ENCODE peak calls at places on chromosomes 5 and 9, in seven cellular contexts. Q, U, L, A, O, D and M are unnamed samples.

GRCh38 chr5:135310328-135310989 is 88.6 kb downstream of the MACROH2A1 start:
- DNase-seq in Q (peak; percentile 78), U (no peak), L (no peak), A (no peak), O (peak; percentile 65), D (no peak), M (no peak)

GRCh38 chr5:133226186-133226585 is 174.4 kb downstream of the HSPA4 start:
- DNase-seq in Q (no peak), U (no peak), L (no peak), A (no peak), O (no peak), D (no peak), M (no peak)

GRCh38 chr5:146290318-146290717 is 48.3 kb upstream of the POU4F3 start:
- DNase-seq in Q (no peak), U (no peak), L (no peak), A (no peak), O (peak; percentile 19), D (no peak), M (no peak)

GRCh38 chr5:154502180-154502579 is 24.2 kb upstream of the HAND1 start:
- DNase-seq in Q (no peak), U (no peak), L (no peak), A (no peak), O (no peak), D (no peak), M (no peak)

GRCh38 chr9:2132484-2133082 is 117.4 kb downstream of the SMARCA2 start:
- DNase-seq in Q (peak; percentile 50), U (peak; percentile 17), L (no peak), A (no peak), O (peak; percentile 13), D (peak; percentile 36), M (no peak)

GRCh38 chr9:133505186-133505830 is 19.5 kb downstream of the MYMK start:
- DNase-seq in Q (peak; percentile 13), U (no peak), L (no peak), A (no peak), O (no peak), D (no peak), M (no peak)

GRCh38 chr9:108761530-108762347 is 94.0 kb downstream of the ACTL7B start:
- DNase-seq in Q (peak; percentile 29), U (peak; percentile 66), L (peak; percentile 64), A (peak; percentile 60), O (peak; percentile 44), D (peak; percentile 51), M (no peak)

GRCh38 chr5:109830955-109831502 is 141.3 kb downstream of the MAN2A1 start:
- DNase-seq in Q (peak; percentile 50), U (no peak), L (no peak), A (no peak), O (peak; percentile 57), D (no peak), M (no peak)

GRCh38 chr9:32069169-32069813 is 315.2 kb upstream of the ACO1 start:
- DNase-seq in Q (no peak), U (peak; percentile 5), L (no peak), A (no peak), O (no peak), D (peak; percentile 15), M (no peak)

GRCh38 chr5:148120317-148120716 is 48.0 kb upstream of the SPINK14 start:
- DNase-seq in Q (no peak), U (no peak), L (no peak), A (no peak), O (no peak), D (no peak), M (no peak)

GRCh38 chr5:148125641-148126040 is 42.7 kb upstream of the SPINK14 start:
- DNase-seq in Q (no peak), U (no peak), L (no peak), A (no peak), O (no peak), D (no peak), M (no peak)
- TF ChIP-seq CTCF in Q (no peak), U (no peak), L (no peak), A (peak; percentile 36), O (no peak), D (peak; percentile 26), M (no peak)

GRCh38 chr9:127580371-127580770 is 31.7 kb upstream of the STXBP1 start:
- DNase-seq in Q (no peak), U (no peak), L (no peak), A (no peak), O (no peak), D (no peak), M (no peak)

GRCh38 chr9:127580879-127581278 is 31.2 kb upstream of the STXBP1 start:
- DNase-seq in Q (no peak), U (no peak), L (no peak), A (no peak), O (no peak), D (no peak), M (no peak)

GRCh38 chr9:127578627-127578951 is 33.5 kb upstream of the STXBP1 start:
- DNase-seq in Q (no peak), U (no peak), L (no peak), A (no peak), O (no peak), D (no peak), M (no peak)

GRCh38 chr9:127575875-127576778 is 36.0 kb upstream of the STXBP1 start:
- DNase-seq in Q (no peak), U (no peak), L (no peak), A (no peak), O (no peak), D (no peak), M (no peak)

GRCh38 chr9:127578952-127579853 is 32.9 kb upstream of the STXBP1 start:
- DNase-seq in Q (peak; percentile 98), U (peak; percentile 61), L (peak; percentile 95), A (no peak), O (peak; percentile 99), D (no peak), M (no peak)
- TF ChIP-seq CTCF in Q (peak; percentile 72), U (no peak), L (peak; percentile 45), A (peak; percentile 41), O (peak; percentile 42), D (no peak), M (no peak)

GRCh38 chr9:88312517-88313103 is 75.6 kb upstream of the SPIN1 start:
- DNase-seq in Q (no peak), U (no peak), L (no peak), A (no peak), O (no peak), D (no peak), M (no peak)

GRCh38 chr9:88308831-88309230 is 79.4 kb upstream of the SPIN1 start:
- DNase-seq in Q (no peak), U (no peak), L (no peak), A (no peak), O (no peak), D (no peak), M (no peak)

GRCh38 chr9:88313364-88314220 is 74.7 kb upstream of the SPIN1 start:
- DNase-seq in Q (no peak), U (no peak), L (no peak), A (no peak), O (no peak), D (no peak), M (no peak)

GRCh38 chr9:88312070-88312469 is 76.2 kb upstream of the SPIN1 start:
- DNase-seq in Q (no peak), U (no peak), L (no peak), A (no peak), O (no peak), D (no peak), M (no peak)

GRCh38 chr9:88310310-88310980 is 77.8 kb upstream of the SPIN1 start:
- DNase-seq in Q (no peak), U (no peak), L (peak; percentile 21), A (no peak), O (no peak), D (no peak), M (no peak)
- TF ChIP-seq CTCF in Q (no peak), U (no peak), L (no peak), A (no peak), O (no peak), D (no peak), M (no peak)

GRCh38 chr9:12993432-12993831 is 218.6 kb downstream of the LURAP1L start:
- DNase-seq in Q (no peak), U (no peak), L (no peak), A (no peak), O (no peak), D (no peak), M (no peak)

GRCh38 chr9:12989669-12990068 is 214.8 kb downstream of the LURAP1L start:
- DNase-seq in Q (no peak), U (no peak), L (no peak), A (no peak), O (no peak), D (no peak), M (no peak)

DNA sequence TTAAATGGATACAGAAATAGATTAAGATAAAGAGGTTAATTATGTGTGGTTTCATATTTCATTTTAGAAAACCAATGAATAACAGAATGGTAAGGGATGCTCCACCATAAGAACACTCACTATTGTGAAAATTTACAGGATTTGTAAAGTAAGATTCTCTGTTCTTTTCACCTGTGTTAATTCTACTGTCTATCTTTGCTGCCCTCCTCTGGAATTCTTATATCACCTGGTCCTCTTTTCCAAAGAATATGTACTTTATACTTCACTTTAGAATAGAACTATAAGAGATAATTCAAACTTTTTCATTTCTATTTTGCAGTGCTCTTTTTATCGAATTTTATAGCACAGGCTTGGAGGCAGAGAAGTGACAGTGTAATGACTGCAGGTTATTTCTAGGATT is 213.4 kb downstream of the LURAP1L start:
- DNase-seq in Q (no peak), U (no peak), L (no peak), A (no peak), O (no peak), D (no peak), M (no peak)
- TF ChIP-seq CTCF in Q (no peak), U (no peak), L (no peak), A (no peak), O (no peak), D (no peak), M (no peak)

DNA sequence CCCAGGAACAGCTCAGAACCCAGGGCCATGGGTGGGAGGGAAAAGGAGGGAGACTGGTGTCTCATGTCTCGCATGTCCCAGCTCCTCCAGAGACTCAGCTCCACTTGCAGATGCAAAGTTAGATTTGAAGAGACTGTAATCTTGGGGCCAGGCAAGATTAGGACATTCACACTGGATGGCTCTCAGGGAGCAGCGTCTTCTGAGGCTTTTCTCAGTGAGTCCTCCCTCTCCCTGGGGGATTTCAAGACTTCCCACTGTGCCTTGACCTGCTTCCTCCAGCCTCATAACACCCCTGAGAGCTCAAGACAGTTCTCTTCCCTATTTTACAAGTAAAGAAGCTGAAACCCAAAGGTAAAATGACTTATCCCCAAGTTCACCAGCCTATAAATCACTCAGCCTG is 10.5 kb upstream of the TCOF1 start:
- DNase-seq in Q (no peak), U (no peak), L (no peak), A (no peak), O (no peak), D (no peak), M (no peak)
- TF ChIP-seq CTCF in Q (no peak), U (no peak), L (no peak), A (no peak), O (no peak), D (no peak), M (no peak)